ENCODE peak calls at places on chromosomes 12 and 14, in ten cellular contexts. D is activated T-cell treated with anti-CD3 and anti-CD28 coated beads, Interleukin-2, amount 50 U/mL, for 1 hour; T is activated naive CD4-positive, alpha-beta T cell; H is anterior cingulate cortex; Q is thoracic aorta; S is BJ; V is CD4-positive, alpha-beta T cell; L is HFFc6; G is OCI-LY7; F is NCI-H524 treated with DMSO at 0.1 percent for 48 hours. W is an unnamed sample.

GRCh38 chr12:28517101-28517500 is 326.8 kb downstream of the CCDC91 start:
- DNase-seq in T (no peak), H (no peak), G (no peak), D (no peak), L (no peak), V (no peak), F (no peak), Q (no peak), S (no peak), W (no peak)

GRCh38 chr14:64753999-64754398 is 49.8 kb downstream of the PLEKHG3 start:
- DNase-seq in G (no peak), D (no peak), S (no peak), V (no peak), T (no peak), H (no peak), Q (no peak), F (no peak), L (no peak), W (no peak)

GRCh38 chr12:51827925-51828818 is 20.3 kb downstream of the FIGNL2 start:
- DNase-seq in D (no peak), S (no peak), H (no peak), L (peak), Q (no peak), T (no peak), G (no peak), F (no peak), V (no peak), W (no peak)

GRCh38 chr12:56040151-56040550 is 1.6 kb upstream of the RPS26 start:
- DNase-seq in L (no peak), H (no peak), D (no peak), V (no peak), T (no peak), G (no peak), F (no peak), S (no peak), Q (no peak), W (no peak)

GRCh38 chr14:37658174-37658573 is 62.7 kb downstream of the TTC6 start:
- DNase-seq in F (no peak), V (no peak), D (no peak), G (no peak), S (no peak), T (no peak), L (no peak), H (no peak), Q (no peak), W (no peak)

GRCh38 chr12:105076098-105076497 is 8.2 kb downstream of the ALDH1L2 start:
- DNase-seq in V (no peak), Q (no peak), S (peak), H (no peak), T (no peak), D (no peak), L (peak), F (no peak), G (no peak), W (no peak)

GRCh38 chr12:66636771-66637170 is 42.1 kb downstream of the GRIP1 start:
- DNase-seq in D (no peak), L (no peak), S (no peak), V (no peak), F (no peak), Q (no peak), H (peak), T (no peak), G (no peak), W (no peak)

GRCh38 chr12:93085383-93086287 is 156.5 kb upstream of the EEA1 start:
- DNase-seq in L (no peak), G (no peak), V (no peak), T (no peak), F (no peak), S (no peak), H (no peak), D (no peak), Q (no peak), W (no peak)